ENCODE peak calls at places on chromosomes 1 and 21, in seven cellular contexts. B is esophagus squamous epithelium, N is fibroblast of lung, Z is PC-9, X is neural progenitor cell, L is heart left ventricle, Y is aorta. Q is an unnamed sample.

GRCh38 chr1:7265771-7266371 is 480.6 kb downstream of the CAMTA1 start:
- DNase-seq in B (no peak), N (peak; percentile 94), Z (no peak), X (no peak), L (no peak), Y (no peak), Q (no peak)

GRCh38 chr1:15207031-15207828 is 39.8 kb upstream of the FHAD1 start:
- DNase-seq in B (no peak), N (no peak), Z (no peak), X (peak; percentile 41), L (no peak), Y (no peak), Q (no peak)

GRCh38 chr1:42186172-42186571 is 21.6 kb upstream of the GUCA2A start:
- DNase-seq in B (no peak), N (peak; percentile 81), Z (no peak), X (no peak), L (no peak), Y (no peak), Q (no peak)

GRCh38 chr1:107897428-107898339 is 67.3 kb downstream of the VAV3 start:
- DNase-seq in B (no peak), N (no peak), Z (no peak), X (no peak), L (no peak), Y (no peak), Q (no peak)

GRCh38 chr1:117142200-117142599 is 20.7 kb upstream of the TRIM45 start:
- DNase-seq in B (no peak), N (peak; percentile 90), Z (no peak), X (no peak), L (no peak), Y (no peak), Q (no peak)

GRCh38 chr1:53390261-53390660 is 62.4 kb upstream of the LRP8 start:
- DNase-seq in B (no peak), N (no peak), Z (peak; percentile 13), X (no peak), L (peak; percentile 50), Y (peak; percentile 68), Q (peak; percentile 78)

GRCh38 chr1:234507089-234507488 is 28.1 kb upstream of the TARBP1 start:
- DNase-seq in B (no peak), N (no peak), Z (no peak), X (no peak), L (no peak), Y (no peak), Q (no peak)

GRCh38 chr1:6444377-6444776 is 19.8 kb downstream of the ESPN start:
- DNase-seq in B (no peak), N (no peak), Z (no peak), X (no peak), L (no peak), Y (no peak), Q (no peak)

GRCh38 chr1:106937104-106937503 is 119.4 kb upstream of the PRMT6 start:
- DNase-seq in B (no peak), N (peak; percentile 95), Z (no peak), X (no peak), L (no peak), Y (no peak), Q (no peak)

GRCh38 chr1:166133276-166133841 is 33.4 kb downstream of the FAM78B start:
- DNase-seq in B (no peak), N (no peak), Z (no peak), X (peak; percentile 23), L (no peak), Y (no peak), Q (no peak)

GRCh38 chr1:54507033-54507432 is 41.0 kb upstream of the ACOT11 start:
- DNase-seq in B (no peak), N (no peak), Z (no peak), X (no peak), L (no peak), Y (no peak), Q (no peak)

GRCh38 chr1:248622491-248623106 is 12.3 kb downstream of the OR2T11 start:
- DNase-seq in B (no peak), N (no peak), Z (no peak), X (no peak), L (no peak), Y (no peak), Q (no peak)

GRCh38 chr1:27934818-27935549 is at the start of gene SMPDL3B:
- DNase-seq in B (no peak), N (peak; percentile 19), Z (peak; percentile 73), X (peak; percentile 76), L (no peak), Y (no peak), Q (no peak)

GRCh38 chr1:116290085-116290670 is 82.9 kb upstream of the ATP1A1 start:
- DNase-seq in B (no peak), N (no peak), Z (peak; percentile 92), X (no peak), L (no peak), Y (no peak), Q (no peak)

GRCh38 chr1:222784916-222785315 is 29.9 kb upstream of the DISP1 start:
- DNase-seq in B (no peak), N (no peak), Z (peak; percentile 84), X (no peak), L (no peak), Y (no peak), Q (no peak)

GRCh38 chr1:42973799-42974198 is 15.1 kb upstream of the SLC2A1 start:
- DNase-seq in B (no peak), N (no peak), Z (no peak), X (no peak), L (no peak), Y (no peak), Q (no peak)

GRCh38 chr21:41210405-41211040 is 42.6 kb downstream of the BACE2 start:
- DNase-seq in B (no peak), N (peak; percentile 80), Z (no peak), X (peak; percentile 18), L (no peak), Y (no peak), Q (no peak)

GRCh38 chr1:3695326-3696217 is 43.3 kb downstream of the TP73 start:
- DNase-seq in B (no peak), N (peak; percentile 11), Z (no peak), X (peak; percentile 77), L (peak; percentile 53), Y (no peak), Q (no peak)

GRCh38 chr1:231421616-231421970 is 494 bp downstream of the EGLN1 start:
- DNase-seq in B (no peak), N (peak; percentile 59), Z (peak; percentile 42), X (no peak), L (peak; percentile 46), Y (peak; percentile 66), Q (peak; percentile 72)

GRCh38 chr1:9691108-9691445 is 39.5 kb downstream of the PIK3CD start:
- DNase-seq in B (no peak), N (peak; percentile 81), Z (no peak), X (no peak), L (no peak), Y (no peak), Q (no peak)

GRCh38 chr1:54327386-54328116 is 78.6 kb downstream of the SSBP3 start:
- DNase-seq in B (no peak), N (no peak), Z (no peak), X (no peak), L (no peak), Y (no peak), Q (no peak)

GRCh38 chr1:10295471-10296085 is 85.2 kb downstream of the KIF1B start:
- DNase-seq in B (no peak), N (no peak), Z (no peak), X (peak; percentile 34), L (no peak), Y (no peak), Q (no peak)

GRCh38 chr1:98068016-98068415 is 147.2 kb upstream of the DPYD start:
- DNase-seq in B (no peak), N (no peak), Z (no peak), X (no peak), L (no peak), Y (no peak), Q (no peak)

GRCh38 chr21:39004776-39005605 is 178.3 kb downstream of the PSMG1 start:
- DNase-seq in B (no peak), N (peak; percentile 52), Z (no peak), X (no peak), L (peak; percentile 78), Y (peak; percentile 90), Q (peak; percentile 73)

GRCh38 chr1:187027259-187027658 is 198.5 kb downstream of the PLA2G4A start:
- DNase-seq in B (no peak), N (no peak), Z (no peak), X (no peak), L (no peak), Y (no peak), Q (no peak)

DNA sequence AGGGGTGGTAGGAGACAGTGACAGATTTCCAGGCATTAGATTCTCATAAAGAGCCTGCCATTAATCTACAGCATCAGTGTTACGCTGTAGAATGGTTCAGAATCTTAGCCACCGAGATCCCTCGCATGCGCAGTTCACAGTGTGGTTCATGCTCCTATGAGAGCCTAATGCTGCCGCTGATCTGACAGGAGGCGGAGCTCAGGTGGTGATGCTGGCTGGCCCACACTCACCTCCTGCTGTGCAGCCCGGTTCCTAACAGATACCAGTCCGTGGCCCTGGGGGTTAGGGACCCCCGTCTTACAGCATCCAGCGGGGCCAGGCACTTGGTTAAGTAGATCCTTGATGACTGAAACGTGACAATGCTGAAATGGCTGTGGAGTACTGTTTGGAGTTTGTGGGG is 163.6 kb upstream of the C1orf21 start:
- DNase-seq in B (no peak), N (no peak), Z (no peak), X (no peak), L (no peak), Y (no peak), Q (no peak)
- H3K4me3 ChIP-seq in B (no peak overlapping the region), N (peak overlapping the region; percentile 51), Z (no peak overlapping the region), X (no peak overlapping the region), L (no peak overlapping the region), Y (no peak overlapping the region), Q (no peak overlapping the region)

GRCh38 chr1:44151332-44151731 is 9.9 kb upstream of the KLF18 start:
- DNase-seq in B (no peak), N (no peak), Z (no peak), X (no peak), L (no peak), Y (no peak), Q (no peak)
- H3K4me1 ChIP-seq in B (peaks cover 3% of the 10 kb centered on the region), N (no peaks in the 10 kb centered on the region), Z (peaks cover 30% of the 10 kb centered on the region), X (peaks cover 5% of the 10 kb centered on the region), L (no peaks in the 10 kb centered on the region), Y (no peaks in the 10 kb centered on the region), Q (no peaks in the 10 kb centered on the region)

DNA sequence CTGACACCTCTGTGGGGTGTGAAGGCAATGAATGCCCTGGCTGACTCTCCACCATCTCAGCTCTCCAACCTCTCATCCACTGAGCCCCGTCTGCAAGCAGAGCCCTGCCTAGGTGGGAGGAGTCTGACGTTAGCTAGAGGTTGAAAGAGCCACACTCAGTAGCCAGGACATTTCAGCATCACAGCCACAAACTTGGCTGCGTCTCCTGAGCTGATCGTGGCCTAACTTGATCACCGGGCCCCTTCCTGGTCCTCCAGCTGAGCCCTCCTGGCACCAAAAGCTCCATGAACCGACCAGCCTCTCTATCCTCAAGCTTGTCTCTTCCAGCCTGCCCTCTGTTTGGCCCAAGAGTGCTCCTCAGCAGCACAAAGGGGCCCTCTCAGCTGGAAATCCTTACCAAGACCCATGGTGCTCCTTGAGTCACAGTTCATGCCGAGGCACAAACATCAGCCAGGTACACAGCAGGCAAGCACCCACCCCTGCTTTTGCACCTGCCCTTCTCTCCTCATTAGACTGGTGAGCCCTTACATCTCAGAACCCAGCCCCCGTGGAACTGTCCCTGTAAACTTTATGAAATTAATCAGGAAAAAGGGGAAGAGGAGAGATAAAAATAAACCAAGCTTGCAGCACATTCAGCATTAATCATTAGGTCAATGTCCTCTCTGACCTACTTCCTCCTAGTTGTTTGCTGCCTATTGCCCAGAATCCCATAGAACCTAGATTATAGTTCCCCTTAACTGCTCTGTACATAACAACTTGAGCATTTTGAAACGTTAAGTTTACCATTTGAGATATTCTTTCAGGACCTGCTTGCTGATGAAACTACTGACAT is 738.6 kb downstream of the MATN1 start:
- DNase-seq in B (no peak), N (no peak), Z (peak; percentile 72), X (peak; percentile 22), L (no peak), Y (no peak), Q (no peak)
- H3K4me3 ChIP-seq in B (no peak overlapping the region), N (no peak overlapping the region), Z (peak overlapping the region; percentile 31), X (no peak overlapping the region), L (no peak overlapping the region), Y (no peak overlapping the region), Q (no peak overlapping the region)

GRCh38 chr1:247337961-247338360 is 6.3 kb upstream of the ZNF496 start:
- DNase-seq in B (no peak), N (no peak), Z (no peak), X (no peak), L (no peak), Y (no peak), Q (no peak)
- H3K4me1 ChIP-seq in B (peaks cover 21% of the 10 kb centered on the region), N (peaks cover 4% of the 10 kb centered on the region), Z (peaks cover 4% of the 10 kb centered on the region), X (peaks cover 28% of the 10 kb centered on the region), L (peaks cover 31% of the 10 kb centered on the region), Y (no peaks in the 10 kb centered on the region), Q (no peaks in the 10 kb centered on the region)

Q was measured in tibial artery.